ENCODE peak calls at places on chromosomes 3 and 15, in nine cellular contexts. G is CD4-positive, alpha-beta T cell; K is psoas muscle; R is GM12865; E is endothelial cell; W is IMR-90; S is brain microvascular endothelial cell; T is transverse colon; B is foreskin fibroblast. Y is an unnamed sample.

GRCh38 chr3:135891121-135891520 is 74.4 kb upstream of the PPP2R3A start:
- DNase-seq in G (no peak), K (no peak), R (no peak), E (no peak), W (no peak), S (no peak), T (no peak), B (no peak), Y (no peak)

GRCh38 chr3:46318207-46318606 is 35.7 kb upstream of the CCR2 start:
- DNase-seq in G (no peak), K (no peak), R (no peak), E (no peak), W (no peak), S (no peak), T (no peak), B (no peak), Y (no peak)

GRCh38 chr3:103126111-103126510 is 691.3 kb downstream of the ZPLD1 start:
- DNase-seq in G (no peak), K (no peak), R (peak; percentile 2), E (no peak), W (no peak), S (no peak), T (no peak), B (no peak), Y (no peak)

GRCh38 chr15:20345401-20345958 is 196.1 kb downstream of the GOLGA6L6 start:
- DNase-seq in G (no peak), K (peak; percentile 52), R (no peak), E (no peak), W (no peak), S (no peak), T (no peak), B (no peak), Y (peak; percentile 87)

GRCh38 chr3:45032113-45032512 is 6.0 kb downstream of the CLEC3B start:
- DNase-seq in G (no peak), K (no peak), R (no peak), E (no peak), W (no peak), S (no peak), T (no peak), B (no peak), Y (no peak)

GRCh38 chr15:29822100-29822684 is at the start of gene TJP1:
- DNase-seq in G (no peak), K (peak; percentile 85), R (no peak), E (peak; percentile 92), W (peak; percentile 74), S (peak; percentile 60), T (peak; percentile 81), B (peak; percentile 75), Y (peak; percentile 69)

GRCh38 chr15:84681822-84682221 is 23.8 kb upstream of the NMB start:
- DNase-seq in G (peak; percentile 43), K (no peak), R (no peak), E (no peak), W (peak; percentile 49), S (peak; percentile 94), T (no peak), B (no peak), Y (no peak)

GRCh38 chr15:64185331-64185911 is 22.6 kb upstream of the PPIB start:
- DNase-seq in G (no peak), K (no peak), R (no peak), E (no peak), W (no peak), S (no peak), T (no peak), B (no peak), Y (no peak)

GRCh38 chr3:185939721-185940120 is 1.9 kb upstream of the TRA2B start:
- DNase-seq in G (no peak), K (no peak), R (no peak), E (no peak), W (no peak), S (no peak), T (no peak), B (peak; percentile 19), Y (no peak)

GRCh38 chr15:47288794-47289193 is 428.5 kb upstream of the SEMA6D start:
- DNase-seq in G (no peak), K (no peak), R (no peak), E (no peak), W (no peak), S (no peak), T (no peak), B (no peak), Y (no peak)

GRCh38 chr3:124817079-124817478 is 70.1 kb downstream of the ITGB5 start:
- DNase-seq in G (no peak), K (no peak), R (no peak), E (no peak), W (no peak), S (no peak), T (no peak), B (no peak), Y (no peak)

GRCh38 chr3:56055616-56056350 is 412.5 kb downstream of the ERC2 start:
- DNase-seq in G (no peak), K (no peak), R (no peak), E (no peak), W (no peak), S (no peak), T (no peak), B (no peak), Y (no peak)

GRCh38 chr3:45167011-45167911 is 21.1 kb upstream of the CDCP1 start:
- DNase-seq in G (peak; percentile 77), K (peak; percentile 85), R (peak; percentile 63), E (peak; percentile 76), W (peak; percentile 94), S (peak; percentile 89), T (peak; percentile 92), B (peak; percentile 95), Y (peak; percentile 95)

GRCh38 chr15:80093854-80094418 is 34.5 kb downstream of the ZFAND6 start:
- DNase-seq in G (no peak), K (peak; percentile 75), R (no peak), E (no peak), W (no peak), S (no peak), T (peak; percentile 49), B (no peak), Y (no peak)

GRCh38 chr15:52678036-52678467 is 1.1 kb downstream of the ATOSA start:
- DNase-seq in G (peak; percentile 42), K (peak; percentile 80), R (peak; percentile 82), E (peak; percentile 29), W (peak; percentile 65), S (peak; percentile 36), T (peak; percentile 68), B (peak; percentile 47), Y (peak; percentile 75)

GRCh38 chr3:373193-373784 is 176.7 kb downstream of the CHL1 start:
- DNase-seq in G (no peak), K (no peak), R (no peak), E (no peak), W (no peak), S (no peak), T (no peak), B (no peak), Y (peak; percentile 28)

GRCh38 chr3:120350431-120350941 is 1.3 kb upstream of the LRRC58 start:
- DNase-seq in G (no peak), K (no peak), R (peak; percentile 28), E (no peak), W (peak; percentile 84), S (no peak), T (peak; percentile 12), B (peak; percentile 54), Y (peak; percentile 49)

GRCh38 chr3:9398715-9399708 is 1.6 kb downstream of the SETD5 start:
- DNase-seq in G (no peak), K (no peak), R (peak; percentile 58), E (no peak), W (peak; percentile 66), S (peak; percentile 56), T (no peak), B (peak; percentile 33), Y (no peak)

GRCh38 chr15:75578206-75578947 is 738 bp downstream of the PTPN9 start:
- DNase-seq in G (no peak), K (peak; percentile 57), R (peak; percentile 63), E (peak; percentile 41), W (no peak), S (no peak), T (peak; percentile 44), B (no peak), Y (peak; percentile 36)

GRCh38 chr15:75639191-75639708 is 774 bp downstream of the IMP3 start:
- DNase-seq in G (no peak), K (no peak), R (no peak), E (no peak), W (no peak), S (no peak), T (no peak), B (no peak), Y (no peak)

GRCh38 chr3:134487406-134487805 is 1.5 kb downstream of the CEP63 start:
- DNase-seq in G (no peak), K (no peak), R (peak; percentile 73), E (no peak), W (no peak), S (no peak), T (no peak), B (no peak), Y (no peak)

GRCh38 chr3:141279074-141279945 is 47.7 kb downstream of the PXYLP1 start:
- DNase-seq in G (no peak), K (no peak), R (peak; percentile 41), E (no peak), W (peak; percentile 50), S (no peak), T (no peak), B (no peak), Y (no peak)

GRCh38 chr15:25366058-25366457 is 72.8 kb downstream of the UBE3A start:
- DNase-seq in G (no peak), K (no peak), R (no peak), E (no peak), W (no peak), S (no peak), T (no peak), B (no peak), Y (no peak)
- TF ChIP-seq CTCF in G (no peak), K (no peak), R (no peak), E (no peak), W (no peak), S (no peak), T (no peak), B (no peak), Y (no peak)

GRCh38 chr3:50194128-50194902 is 2.9 kb downstream of the GNAT1 start:
- DNase-seq in G (peak; percentile 84), K (peak; percentile 86), R (peak; percentile 71), E (peak; percentile 68), W (peak; percentile 50), S (peak; percentile 18), T (peak; percentile 74), B (peak; percentile 53), Y (peak; percentile 87)
- TF ChIP-seq CTCF in G (peak; percentile 80), K (peak; percentile 80), R (peak; percentile 65), E (peak; percentile 75), W (peak; percentile 89), S (peak; percentile 72), T (peak; percentile 80), B (peak; percentile 82), Y (peak; percentile 69)

GRCh38 chr3:98550833-98551232 is 19.1 kb downstream of the GPR15 start:
- DNase-seq in G (no peak), K (no peak), R (no peak), E (no peak), W (no peak), S (no peak), T (no peak), B (no peak), Y (no peak)
- TF ChIP-seq CTCF in G (no peak), K (no peak), R (peak; percentile 16), E (no peak), W (no peak), S (no peak), T (no peak), B (no peak), Y (no peak)

DNA sequence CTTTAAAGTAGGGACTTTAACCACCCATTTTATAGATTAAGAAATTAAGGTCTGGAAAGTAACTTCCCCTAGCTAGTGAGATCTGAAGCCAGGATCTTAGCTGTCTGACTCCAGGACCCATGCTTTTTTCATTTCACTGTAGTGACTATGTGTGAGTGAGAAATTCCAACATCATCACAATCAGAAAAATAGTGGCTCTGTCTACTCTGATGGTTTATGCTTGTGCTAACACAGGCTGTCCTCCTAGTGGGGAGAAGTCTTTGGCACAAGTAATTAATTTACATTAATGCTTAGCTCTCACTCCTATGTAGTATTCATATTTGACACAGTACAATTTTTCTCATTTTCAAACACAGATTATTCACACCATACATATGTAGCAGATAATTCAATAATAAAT is 143.4 kb downstream of the ANO10 start:
- DNase-seq in G (no peak), K (no peak), R (no peak), E (no peak), W (no peak), S (no peak), T (no peak), B (no peak), Y (no peak)
- TF ChIP-seq CTCF in G (no peak), K (no peak), R (no peak), E (no peak), W (no peak), S (no peak), T (no peak), B (no peak), Y (no peak)